ENCODE peak calls at places on chromosomes 5 and 9, in eight cellular contexts. R, I, N, V, L, H, B and Q are unnamed samples.

GRCh38 chr5:134582941-134583340 is 49.7 kb downstream of the SAR1B start:
- DNase-seq in L (no peak), I (no peak), H (no peak), B (no peak), V (no peak), N (peak), R (no peak), Q (peak)

GRCh38 chr5:154498597-154499393 is 20.8 kb upstream of the HAND1 start:
- DNase-seq in I (no peak), H (no peak), L (no peak), R (no peak), V (no peak), N (peak), B (no peak), Q (no peak)

GRCh38 chr5:148730272-148730954 is 76.1 kb upstream of the HTR4 start:
- DNase-seq in I (peak), H (no peak), N (no peak), V (peak), R (no peak), B (peak), L (peak), Q (no peak)

GRCh38 chr9:77464591-77465125 is 183.5 kb downstream of the GNA14 start:
- DNase-seq in V (no peak), H (no peak), N (no peak), R (no peak), B (no peak), I (peak), L (no peak), Q (no peak)

GRCh38 chr5:64612349-64612961 is 77.8 kb upstream of the SHISAL2B start:
- DNase-seq in R (no peak), B (peak), L (peak), I (peak), V (no peak), N (no peak), H (peak), Q (no peak)

GRCh38 chr5:6803981-6804550 is 90.8 kb downstream of the TENT4A start:
- DNase-seq in H (no peak), L (no peak), V (no peak), N (no peak), B (no peak), I (no peak), R (no peak), Q (no peak)

GRCh38 chr5:130710596-130710995 is 454.5 kb downstream of the HINT1 start:
- DNase-seq in B (no peak), R (no peak), I (no peak), V (no peak), L (no peak), H (no peak), N (no peak), Q (no peak)

GRCh38 chr5:130743091-130743490 is 422.0 kb downstream of the HINT1 start:
- DNase-seq in R (no peak), N (no peak), I (no peak), L (no peak), H (no peak), V (no peak), B (no peak), Q (no peak)

GRCh38 chr5:150309101-150309897 is 6.6 kb upstream of the ARSI start:
- DNase-seq in I (no peak), L (no peak), R (no peak), N (no peak), H (no peak), V (no peak), B (no peak), Q (no peak)

GRCh38 chr5:84642795-84643194 is 258.1 kb upstream of the EDIL3 start:
- DNase-seq in H (no peak), R (no peak), N (no peak), B (no peak), L (peak), I (no peak), V (no peak), Q (no peak)

GRCh38 chr5:132595624-132596023 is 38.8 kb downstream of the RAD50 start:
- DNase-seq in N (no peak), I (no peak), R (no peak), L (no peak), B (no peak), V (no peak), H (no peak), Q (no peak)

GRCh38 chr5:1004598-1005361 is 3.8 kb upstream of the NKD2 start:
- DNase-seq in V (peak), R (no peak), L (no peak), N (peak), B (peak), I (peak), H (no peak), Q (peak)

GRCh38 chr9:136712690-136713554 is 550 bp downstream of the DIPK1B start:
- DNase-seq in V (no peak), B (no peak), R (no peak), H (no peak), L (no peak), N (no peak), I (no peak), Q (no peak)